ENCODE peak calls at places on chromosomes 6 and 20, in five cellular contexts. T is body of pancreas, E is endothelial cell, C is Peyer's patch, W is fibroblast of villous mesenchyme. K is an unnamed sample.

GRCh38 chr6:147900191-147900830 is 391.8 kb downstream of the SAMD5 start:
- DNase-seq in E (no peak), W (no peak), T (no peak), C (no peak), K (no peak)

GRCh38 chr6:167116838-167117228 is 6.1 kb upstream of the CCR6 start:
- DNase-seq in E (no peak), W (no peak), T (no peak), C (no peak), K (no peak)

GRCh38 chr6:168403370-168404005 is 37.5 kb upstream of the SMOC2 start:
- DNase-seq in W (no peak), C (no peak), T (no peak), E (no peak), K (no peak)

GRCh38 chr6:85756982-85757381 is 114.3 kb upstream of the SYNCRIP start:
- DNase-seq in W (peak), T (peak), E (no peak), C (no peak), K (no peak)

GRCh38 chr6:33208089-33208967 is at the start of gene RING1:
- DNase-seq in T (peak), W (peak), C (peak), E (peak), K (peak)

GRCh38 chr20:50762045-50762422 is 30.7 kb downstream of the PARD6B start:
- DNase-seq in T (peak), W (no peak), E (no peak), C (no peak), K (peak)

GRCh38 chr6:6684365-6684833 is 95.9 kb downstream of the LY86 start:
- DNase-seq in E (no peak), W (no peak), C (no peak), T (no peak), K (no peak)

GRCh38 chr6:16921399-16922110 is 160.3 kb upstream of the ATXN1 start:
- DNase-seq in W (peak), C (no peak), E (no peak), T (no peak), K (no peak)

GRCh38 chr6:28068067-28068466 is 12.3 kb upstream of the ZNF165 start:
- DNase-seq in W (no peak), T (no peak), C (no peak), E (no peak), K (no peak)

GRCh38 chr20:24695529-24696225 is 226.2 kb downstream of the SYNDIG1 start:
- DNase-seq in E (no peak), T (no peak), C (peak), W (no peak), K (no peak)

GRCh38 chr6:31665501-31666336 is at the start of gene CSNK2B:
- DNase-seq in C (peak), T (peak), E (peak), W (peak), K (peak)

GRCh38 chr6:46098678-46099077 is 31.1 kb upstream of the ENPP4 start:
- DNase-seq in T (peak), W (no peak), C (no peak), E (no peak), K (peak)

GRCh38 chr20:17825949-17826843 is 126.4 kb downstream of the BANF2 start:
- DNase-seq in T (no peak), C (no peak), E (no peak), W (no peak), K (no peak)

GRCh38 chr6:95197590-95197989 is 379.7 kb upstream of the MANEA start:
- DNase-seq in C (no peak), T (no peak), E (no peak), W (no peak), K (no peak)

GRCh38 chr6:95209007-95209406 is 368.3 kb upstream of the MANEA start:
- DNase-seq in W (no peak), E (no peak), C (no peak), T (no peak), K (no peak)

GRCh38 chr6:95203153-95203754 is 374.1 kb upstream of the MANEA start:
- DNase-seq in W (peak), C (no peak), T (peak), E (peak), K (peak)
- TF ChIP-seq CTCF in W (peak), C (no peak), T (peak), E (peak), K (peak)

DNA sequence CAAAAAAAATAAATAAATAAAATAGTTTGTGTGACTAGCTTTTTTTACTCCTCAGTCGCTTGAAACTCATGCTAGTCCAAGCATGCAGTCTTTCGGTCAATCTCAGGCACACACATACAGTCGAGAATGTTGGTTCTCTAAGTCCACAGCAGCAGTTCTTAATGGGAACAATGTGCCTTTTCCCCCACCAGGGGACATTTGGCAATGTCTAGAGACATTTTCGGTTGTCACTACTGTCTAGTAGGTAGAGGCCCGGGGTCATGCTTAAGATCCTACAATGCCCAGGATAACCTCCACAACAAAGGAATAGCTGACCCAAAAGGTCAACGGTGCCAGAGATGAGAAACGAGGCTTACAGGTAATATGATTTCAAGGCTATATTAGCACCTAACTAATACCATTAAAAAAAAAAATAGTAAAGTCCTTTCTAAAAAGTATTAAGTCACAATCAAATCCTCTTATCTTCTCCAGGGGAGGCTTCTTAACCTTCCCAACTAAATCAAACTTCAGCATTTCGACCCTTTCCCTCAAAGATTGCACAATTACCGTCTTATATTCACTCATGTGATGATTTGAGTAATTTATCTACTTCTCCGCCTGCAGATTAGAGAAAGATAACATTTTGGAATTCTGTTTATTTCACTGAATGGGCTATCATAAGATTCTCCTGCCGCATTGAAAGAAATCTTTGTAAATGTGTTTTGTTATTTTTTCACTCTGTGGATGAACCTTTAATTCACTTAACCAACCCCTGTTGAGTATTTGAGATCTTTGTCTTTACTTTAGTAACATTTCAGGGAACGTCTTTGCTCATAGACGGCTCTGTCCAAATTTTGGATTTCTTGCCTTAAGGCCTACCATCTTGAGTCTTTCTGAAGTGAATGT is 8.1 kb upstream of the SALL4 start:
- DNase-seq in W (peak), C (no peak), T (no peak), E (no peak), K (no peak)
- TF ChIP-seq CTCF in W (no peak), C (no peak), T (no peak), E (peak), K (no peak)

GRCh38 chr20:62665153-62665754 is 23.0 kb downstream of the SLCO4A1 start:
- DNase-seq in W (no peak), C (no peak), T (no peak), E (no peak), K (no peak)

GRCh38 chr20:62667530-62668440 is 25.5 kb downstream of the SLCO4A1 start:
- DNase-seq in T (no peak), E (no peak), C (no peak), W (no peak), K (no peak)

GRCh38 chr20:62665826-62666735 is 23.8 kb downstream of the SLCO4A1 start:
- DNase-seq in E (no peak), W (no peak), T (no peak), C (no peak), K (no peak)

GRCh38 chr20:62668441-62669027 is 26.2 kb downstream of the SLCO4A1 start:
- DNase-seq in W (peak), T (peak), C (peak), E (peak), K (peak)

DNA sequence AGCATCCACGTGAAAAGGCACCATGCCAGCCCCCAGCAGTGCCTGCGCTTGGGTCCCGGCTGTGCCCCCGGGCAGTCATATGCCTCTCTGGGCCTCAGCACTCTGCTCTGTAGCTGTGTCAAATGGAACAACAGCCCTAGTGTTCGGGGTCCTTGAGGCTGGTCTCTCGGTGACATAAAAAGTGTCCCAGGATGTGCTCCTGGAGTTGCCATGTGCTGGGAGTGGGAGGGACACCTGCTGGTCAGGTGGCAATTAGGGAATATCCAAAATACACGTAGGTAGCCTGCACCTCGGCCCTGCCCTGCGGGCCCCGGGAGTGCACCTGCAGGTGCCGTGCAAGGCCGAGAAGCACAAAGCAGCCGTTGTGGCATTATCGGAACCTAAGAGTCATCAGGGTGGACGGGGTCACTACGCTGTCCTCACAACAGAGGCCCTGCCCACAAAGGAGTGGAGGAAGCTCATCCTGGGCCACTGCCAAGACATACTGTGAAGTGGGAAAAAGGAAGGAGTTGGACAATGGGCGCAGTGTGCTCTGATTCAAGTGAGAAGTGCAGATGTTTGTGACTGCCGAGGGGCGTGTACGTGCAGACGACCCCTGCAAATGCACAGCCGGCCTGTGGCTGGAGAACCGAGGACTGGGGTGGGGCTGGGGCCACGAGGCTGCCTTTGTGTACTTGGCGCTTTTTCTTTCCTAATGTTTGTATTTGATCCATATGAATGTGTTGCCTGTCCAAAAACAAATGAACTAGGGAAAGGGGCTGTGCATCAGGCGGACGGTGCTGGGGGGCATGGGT is 24.6 kb downstream of the SLCO4A1 start:
- DNase-seq in E (no peak), W (no peak), T (peak), C (no peak), K (peak)
- TF ChIP-seq CTCF in E (no peak), W (no peak), T (no peak), C (no peak), K (no peak)

GRCh38 chr20:35280523-35280922 is 2.6 kb upstream of the MMP24OS start:
- DNase-seq in W (no peak), C (no peak), E (no peak), T (no peak), K (no peak)
- TF ChIP-seq CTCF in W (no peak), C (no peak), E (no peak), T (no peak), K (no peak)

DNA sequence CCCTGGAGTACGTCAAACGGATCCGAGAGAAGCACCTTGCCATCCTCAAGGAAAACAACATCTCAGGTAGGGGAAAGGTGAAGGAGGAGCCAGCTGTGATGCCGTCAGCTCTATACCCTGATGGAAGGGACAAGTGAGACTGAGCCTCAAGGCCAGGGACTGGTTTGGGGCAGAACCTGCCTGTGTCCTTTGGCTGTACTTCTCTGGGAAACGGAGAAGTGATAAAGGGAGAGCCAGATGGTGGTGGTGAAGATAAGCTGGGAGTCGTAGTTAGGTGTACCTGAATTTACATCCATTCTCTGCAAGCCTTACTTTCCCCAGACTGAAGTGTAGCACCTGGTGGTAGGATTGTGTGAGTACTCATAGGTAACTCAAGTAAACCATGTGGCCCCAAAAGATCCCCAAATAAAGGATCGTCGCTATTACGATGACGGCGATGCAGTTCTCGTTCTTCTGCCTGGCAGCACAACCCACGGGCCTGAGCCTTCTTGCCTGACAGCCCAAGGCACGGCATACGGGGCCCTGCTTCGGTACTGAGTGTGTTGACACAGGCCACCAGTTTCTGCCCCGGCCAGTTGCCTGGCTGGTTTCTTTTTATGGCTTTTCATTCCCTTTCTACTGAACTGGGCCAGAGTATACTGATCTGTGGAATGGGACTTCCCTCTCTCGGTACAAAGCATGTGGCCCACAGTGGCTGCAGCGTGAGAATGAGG is 10.6 kb downstream of the PCIF1 start:
- DNase-seq in C (no peak), T (peak), E (no peak), W (no peak), K (no peak)
- TF ChIP-seq CTCF in C (no peak), T (peak), E (peak), W (no peak), K (no peak)

GRCh38 chr6:39090036-39090435 is 24.9 kb downstream of the SAYSD1 start:
- DNase-seq in C (no peak), T (no peak), E (no peak), W (no peak), K (no peak)

GRCh38 chr6:39095578-39095977 is 19.4 kb downstream of the SAYSD1 start:
- DNase-seq in W (no peak), E (no peak), T (no peak), C (no peak), K (no peak)

GRCh38 chr6:39093167-39093708 is 21.7 kb downstream of the SAYSD1 start:
- DNase-seq in C (no peak), E (no peak), T (no peak), W (no peak), K (no peak)

GRCh38 chr6:39091163-39091562 is 23.8 kb downstream of the SAYSD1 start:
- DNase-seq in E (no peak), C (no peak), W (no peak), T (no peak), K (no peak)

GRCh38 chr6:39092124-39092523 is 22.9 kb downstream of the SAYSD1 start:
- DNase-seq in W (no peak), C (no peak), E (peak), T (peak), K (no peak)
- TF ChIP-seq CTCF in W (no peak), C (no peak), E (peak), T (peak), K (no peak)

GRCh38 chr6:132736239-132736638 is 21.5 kb downstream of the VNN2 start:
- DNase-seq in T (no peak), E (no peak), C (no peak), W (no peak), K (no peak)

GRCh38 chr6:132731086-132731485 is 17.2 kb upstream of the VNN1 start:
- DNase-seq in E (no peak), T (no peak), C (no peak), W (no peak), K (no peak)

GRCh38 chr6:132733814-132734213 is 20.0 kb upstream of the VNN1 start:
- DNase-seq in C (no peak), T (no peak), W (no peak), E (no peak), K (no peak)

GRCh38 chr6:132733288-132733687 is 19.4 kb upstream of the VNN1 start:
- DNase-seq in E (no peak), C (no peak), T (no peak), W (no peak), K (no peak)

DNA sequence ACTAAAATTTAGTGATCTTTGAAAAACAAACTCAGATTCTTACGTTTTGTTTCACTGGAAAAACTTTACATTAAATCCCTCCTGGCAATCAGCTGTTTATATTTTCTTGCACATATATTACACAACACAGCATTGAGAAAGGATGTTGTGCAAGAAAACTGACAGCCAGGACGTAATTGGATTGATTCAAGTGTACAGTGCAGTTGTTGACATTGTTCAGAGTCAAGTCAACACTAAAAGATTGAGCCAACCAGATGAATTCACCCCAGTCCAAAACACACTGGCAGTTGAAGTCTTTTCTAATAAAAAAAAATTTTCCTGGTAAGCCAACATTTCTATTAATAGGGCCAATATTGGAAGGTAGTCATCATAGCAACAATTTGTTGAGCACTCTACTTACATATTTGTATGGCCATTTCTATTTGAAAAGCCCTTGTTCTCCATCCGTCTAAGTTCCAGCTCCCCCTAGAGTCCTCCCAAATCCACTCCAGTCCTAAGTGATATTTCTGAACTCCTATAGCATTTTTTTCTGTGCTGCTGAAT is 20.9 kb upstream of the VNN1 start:
- DNase-seq in C (no peak), T (peak), W (peak), E (no peak), K (no peak)
- TF ChIP-seq CTCF in C (no peak), T (no peak), W (peak), E (no peak), K (no peak)

K was measured in thyroid gland.